ENCODE peak calls at places on chromosome 2, in seven cellular contexts. One of them, this sample, is unnamed.

GRCh38 chr2:199456383-199457146 is 1.2 kb downstream of the SATB2 start:
- DNase-seq in IMR-90: no peak
- DNase-seq in left ventricle myocardium inferior: no peak
- DNase-seq in GM10248: peak
- DNase-seq in left lung: no peak
- DNase-seq in fibroblast of pulmonary artery: no peak
- DNase-seq in dorsolateral prefrontal cortex: no peak
- DNase-seq in this sample: no peak

GRCh38 chr2:224038049-224038829 is 847 bp downstream of the SERPINE2 start:
- DNase-seq in left ventricle myocardium inferior: peak
- DNase-seq in fibroblast of pulmonary artery: peak
- DNase-seq in left lung: no peak
- DNase-seq in dorsolateral prefrontal cortex: no peak
- DNase-seq in GM10248: peak
- DNase-seq in IMR-90: peak
- DNase-seq in this sample: peak

GRCh38 chr2:69644506-69644979 is 1.0 kb upstream of the AAK1 start:
- DNase-seq in fibroblast of pulmonary artery: no peak
- DNase-seq in left ventricle myocardium inferior: no peak
- DNase-seq in left lung: no peak
- DNase-seq in IMR-90: no peak
- DNase-seq in GM10248: peak
- DNase-seq in dorsolateral prefrontal cortex: no peak
- DNase-seq in this sample: no peak

GRCh38 chr2:67290451-67290991 is 106.6 kb upstream of the ETAA1 start:
- DNase-seq in GM10248: no peak
- DNase-seq in IMR-90: peak
- DNase-seq in fibroblast of pulmonary artery: peak
- DNase-seq in dorsolateral prefrontal cortex: no peak
- DNase-seq in left ventricle myocardium inferior: no peak
- DNase-seq in left lung: no peak
- DNase-seq in this sample: no peak

GRCh38 chr2:45857848-45858520 is 206.5 kb downstream of the PRKCE start:
- DNase-seq in IMR-90: no peak
- DNase-seq in dorsolateral prefrontal cortex: no peak
- DNase-seq in left ventricle myocardium inferior: no peak
- DNase-seq in fibroblast of pulmonary artery: no peak
- DNase-seq in GM10248: no peak
- DNase-seq in left lung: no peak
- DNase-seq in this sample: no peak

GRCh38 chr2:188333751-188334524 is 42.3 kb downstream of the GULP1 start:
- DNase-seq in left lung: no peak
- DNase-seq in fibroblast of pulmonary artery: peak
- DNase-seq in dorsolateral prefrontal cortex: no peak
- DNase-seq in IMR-90: peak
- DNase-seq in left ventricle myocardium inferior: peak
- DNase-seq in GM10248: no peak
- DNase-seq in this sample: no peak

GRCh38 chr2:150204449-150204848 is 283.0 kb downstream of the RND3 start:
- DNase-seq in left lung: no peak
- DNase-seq in GM10248: no peak
- DNase-seq in fibroblast of pulmonary artery: peak
- DNase-seq in left ventricle myocardium inferior: no peak
- DNase-seq in IMR-90: peak
- DNase-seq in dorsolateral prefrontal cortex: no peak
- DNase-seq in this sample: no peak

GRCh38 chr2:160474319-160474645 is 19.3 kb downstream of the RBMS1 start:
- DNase-seq in dorsolateral prefrontal cortex: no peak
- DNase-seq in GM10248: no peak
- DNase-seq in left lung: no peak
- DNase-seq in fibroblast of pulmonary artery: no peak
- DNase-seq in IMR-90: no peak
- DNase-seq in left ventricle myocardium inferior: no peak
- DNase-seq in this sample: no peak

GRCh38 chr2:27888790-27889189 is 1.4 kb downstream of the RBKS start:
- DNase-seq in left ventricle myocardium inferior: no peak
- DNase-seq in dorsolateral prefrontal cortex: no peak
- DNase-seq in GM10248: no peak
- DNase-seq in left lung: no peak
- DNase-seq in IMR-90: peak
- DNase-seq in fibroblast of pulmonary artery: peak
- DNase-seq in this sample: no peak

GRCh38 chr2:241189856-241190201 is 1.4 kb downstream of the ANO7 start:
- DNase-seq in GM10248: no peak
- DNase-seq in left lung: no peak
- DNase-seq in fibroblast of pulmonary artery: no peak
- DNase-seq in IMR-90: no peak
- DNase-seq in dorsolateral prefrontal cortex: no peak
- DNase-seq in left ventricle myocardium inferior: no peak
- DNase-seq in this sample: no peak

GRCh38 chr2:192197387-192197786 is 2.7 kb upstream of the TMEFF2 start:
- DNase-seq in left ventricle myocardium inferior: no peak
- DNase-seq in IMR-90: no peak
- DNase-seq in left lung: no peak
- DNase-seq in GM10248: no peak
- DNase-seq in fibroblast of pulmonary artery: peak
- DNase-seq in dorsolateral prefrontal cortex: no peak
- DNase-seq in this sample: no peak
- TF ChIP-seq CTCF in left ventricle myocardium inferior: no peak
- TF ChIP-seq CTCF in IMR-90: peak
- TF ChIP-seq CTCF in left lung: no peak
- TF ChIP-seq CTCF in GM10248: no peak
- TF ChIP-seq CTCF in fibroblast of pulmonary artery: peak
- TF ChIP-seq CTCF in dorsolateral prefrontal cortex: peak
- TF ChIP-seq CTCF in this sample: no peak

GRCh38 chr2:130819915-130820861 is 16.5 kb upstream of the ARHGEF4 start:
- DNase-seq in left lung: no peak
- DNase-seq in fibroblast of pulmonary artery: peak
- DNase-seq in left ventricle myocardium inferior: peak
- DNase-seq in IMR-90: no peak
- DNase-seq in dorsolateral prefrontal cortex: peak
- DNase-seq in GM10248: no peak
- DNase-seq in this sample: no peak

GRCh38 chr2:130822766-130823165 is 13.9 kb upstream of the ARHGEF4 start:
- DNase-seq in fibroblast of pulmonary artery: no peak
- DNase-seq in left lung: no peak
- DNase-seq in dorsolateral prefrontal cortex: no peak
- DNase-seq in IMR-90: no peak
- DNase-seq in GM10248: no peak
- DNase-seq in left ventricle myocardium inferior: no peak
- DNase-seq in this sample: no peak

GRCh38 chr2:130818809-130819208 is 17.9 kb upstream of the ARHGEF4 start:
- DNase-seq in dorsolateral prefrontal cortex: no peak
- DNase-seq in left ventricle myocardium inferior: no peak
- DNase-seq in GM10248: no peak
- DNase-seq in left lung: no peak
- DNase-seq in fibroblast of pulmonary artery: no peak
- DNase-seq in IMR-90: no peak
- DNase-seq in this sample: no peak

GRCh38 chr2:130821867-130822266 is 14.8 kb upstream of the ARHGEF4 start:
- DNase-seq in fibroblast of pulmonary artery: no peak
- DNase-seq in GM10248: no peak
- DNase-seq in dorsolateral prefrontal cortex: no peak
- DNase-seq in left lung: no peak
- DNase-seq in left ventricle myocardium inferior: no peak
- DNase-seq in IMR-90: no peak
- DNase-seq in this sample: no peak

GRCh38 chr2:130819226-130819914 is 17.3 kb upstream of the ARHGEF4 start:
- DNase-seq in left ventricle myocardium inferior: no peak
- DNase-seq in fibroblast of pulmonary artery: no peak
- DNase-seq in left lung: no peak
- DNase-seq in dorsolateral prefrontal cortex: no peak
- DNase-seq in GM10248: no peak
- DNase-seq in IMR-90: no peak
- DNase-seq in this sample: no peak
- TF ChIP-seq CTCF in left ventricle myocardium inferior: no peak
- TF ChIP-seq CTCF in fibroblast of pulmonary artery: no peak
- TF ChIP-seq CTCF in left lung: no peak
- TF ChIP-seq CTCF in dorsolateral prefrontal cortex: no peak
- TF ChIP-seq CTCF in GM10248: no peak
- TF ChIP-seq CTCF in IMR-90: no peak
- TF ChIP-seq CTCF in this sample: peak

DNA sequence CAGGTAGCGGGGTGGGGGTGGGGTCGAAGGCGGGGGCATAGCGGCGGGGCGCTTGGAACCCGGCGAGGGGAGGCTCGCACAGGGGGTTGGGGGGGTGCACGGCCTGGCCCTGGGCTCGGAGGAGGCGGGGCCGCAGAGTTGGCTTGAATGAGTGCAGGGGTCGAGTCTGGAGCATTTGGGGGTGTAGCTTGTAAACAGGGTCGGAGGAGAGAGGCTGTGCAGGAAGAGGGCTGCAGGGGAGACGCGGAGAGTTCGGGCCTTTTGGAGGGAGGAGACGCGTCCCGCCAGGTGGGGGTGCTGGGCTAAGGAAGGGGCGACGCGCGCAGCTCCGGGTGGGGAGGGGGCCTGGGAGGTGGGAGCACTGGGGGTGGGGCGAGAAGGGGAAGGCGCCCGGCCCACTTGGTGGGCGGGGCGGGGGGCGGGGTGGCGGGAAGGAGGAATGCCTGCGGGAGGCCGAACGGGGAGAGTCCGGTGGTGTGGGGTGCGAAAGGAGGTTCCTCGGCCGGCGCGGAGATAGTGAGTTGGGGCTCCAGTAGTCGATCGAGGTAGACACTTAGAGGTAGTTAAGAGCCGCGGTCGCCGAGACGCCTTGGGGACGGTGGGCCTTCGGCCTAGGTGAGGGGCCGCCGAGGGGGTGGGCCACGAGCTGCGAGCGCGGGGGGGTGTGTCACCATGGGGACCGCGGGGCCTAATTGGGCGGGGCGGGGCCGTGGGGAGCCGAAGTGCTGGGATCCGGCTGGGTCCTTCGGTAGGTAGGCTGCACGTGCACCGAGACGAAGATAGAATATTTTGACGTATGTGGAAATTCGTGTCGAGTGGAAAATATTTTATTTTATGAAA is 766 bp downstream of the MSH6 start:
- DNase-seq in fibroblast of pulmonary artery: peak
- DNase-seq in left ventricle myocardium inferior: peak
- DNase-seq in IMR-90: peak
- DNase-seq in left lung: peak
- DNase-seq in dorsolateral prefrontal cortex: peak
- DNase-seq in GM10248: peak
- DNase-seq in this sample: peak
- TF ChIP-seq CTCF in fibroblast of pulmonary artery: no peak
- TF ChIP-seq CTCF in left ventricle myocardium inferior: no peak
- TF ChIP-seq CTCF in IMR-90: no peak
- TF ChIP-seq CTCF in left lung: no peak
- TF ChIP-seq CTCF in dorsolateral prefrontal cortex: no peak
- TF ChIP-seq CTCF in GM10248: peak
- TF ChIP-seq CTCF in this sample: no peak

GRCh38 chr2:181239400-181239799 is 217.8 kb upstream of the ITGA4 start:
- DNase-seq in left ventricle myocardium inferior: no peak
- DNase-seq in dorsolateral prefrontal cortex: no peak
- DNase-seq in IMR-90: no peak
- DNase-seq in fibroblast of pulmonary artery: peak
- DNase-seq in left lung: no peak
- DNase-seq in GM10248: no peak
- DNase-seq in this sample: no peak
- TF ChIP-seq CTCF in left ventricle myocardium inferior: no peak
- TF ChIP-seq CTCF in dorsolateral prefrontal cortex: no peak
- TF ChIP-seq CTCF in IMR-90: peak
- TF ChIP-seq CTCF in fibroblast of pulmonary artery: no peak
- TF ChIP-seq CTCF in left lung: no peak
- TF ChIP-seq CTCF in GM10248: no peak
- TF ChIP-seq CTCF in this sample: no peak

This sample was measured in progenitor cell of endocrine pancreas.